ENCODE peak calls at places on chromosomes 12 and 14, in eight cellular contexts. S is MCF 10A; Q is heart left ventricle; H is effector memory CD8-positive, alpha-beta T cell; V is right cardiac atrium; U is activated T-helper 1 cell treated with anti-CD3 and anti-CD28 coated beads, Interleukin-2, amount 50 U/mL, for 16 hours; J is NCI-H460; P is glutamatergic neuron. K is an unnamed sample.
A peak's percentile ranks its signal among the peaks of the same experiment; 100 is the strongest.

GRCh38 chr12:15122349-15122748 is 98.9 kb downstream of the RERG start:
- DNase-seq in S (no peak), Q (no peak), H (no peak), V (no peak), U (no peak), J (no peak), P (no peak), K (no peak)

GRCh38 chr12:49293056-49293956 is 1.6 kb upstream of the PRPH start:
- DNase-seq in S (no peak), Q (no peak), H (no peak), V (peak; percentile 76), U (no peak), J (no peak), P (peak; percentile 84), K (no peak)

GRCh38 chr12:46659032-46659703 is 166.6 kb downstream of the SLC38A4 start:
- DNase-seq in S (no peak), Q (no peak), H (no peak), V (no peak), U (no peak), J (no peak), P (no peak), K (no peak)

GRCh38 chr12:122064780-122065588 is 13.6 kb upstream of the MLXIP start:
- DNase-seq in S (peak; percentile 56), Q (peak; percentile 85), H (no peak), V (peak; percentile 76), U (no peak), J (peak; percentile 78), P (peak; percentile 77), K (peak; percentile 89)

GRCh38 chr14:89503458-89503996 is 86.5 kb upstream of the FOXN3 start:
- DNase-seq in S (no peak), Q (no peak), H (no peak), V (no peak), U (no peak), J (no peak), P (no peak), K (peak; percentile 49)

GRCh38 chr14:60101801-60102200 is 10.1 kb downstream of the PCNX4 start:
- DNase-seq in S (no peak), Q (no peak), H (no peak), V (no peak), U (no peak), J (no peak), P (no peak), K (no peak)

GRCh38 chr12:14946856-14947255 is 8.5 kb upstream of the ERP27 start:
- DNase-seq in S (no peak), Q (no peak), H (no peak), V (no peak), U (no peak), J (no peak), P (no peak), K (no peak)

GRCh38 chr12:95882080-95882479 is 23.3 kb downstream of the SNRPF start:
- DNase-seq in S (no peak), Q (no peak), H (no peak), V (no peak), U (no peak), J (no peak), P (no peak), K (no peak)

GRCh38 chr12:71636704-71637115 is 26.9 kb downstream of the ZFC3H1 start:
- DNase-seq in S (peak; percentile 70), Q (no peak), H (peak; percentile 21), V (no peak), U (no peak), J (peak; percentile 60), P (no peak), K (peak; percentile 64)

GRCh38 chr14:91269076-91269991 is 24.8 kb upstream of the GPR68 start:
- DNase-seq in S (no peak), Q (peak; percentile 59), H (no peak), V (peak; percentile 43), U (no peak), J (no peak), P (no peak), K (no peak)

GRCh38 chr12:41368006-41368405 is 179.9 kb downstream of the PDZRN4 start:
- DNase-seq in S (peak; percentile 24), Q (no peak), H (no peak), V (no peak), U (no peak), J (no peak), P (no peak), K (peak; percentile 8)

K was measured in KBM-7.